ENCODE peak calls at places on chromosomes 7 and 10, in five cellular contexts. P, A, B, O and L are unnamed samples. For H3K9me3 and H3K4me1, the result is how much of the 10 kb centered on the place peaks cover.

GRCh38 chr10:58674260-58674659 is 161.6 kb downstream of the BICC1 start:
- DNase-seq in A (no peak), O (no peak), B (no peak), P (no peak), L (no peak)

GRCh38 chr7:134704827-134705226 is 58.2 kb downstream of the BPGM start:
- DNase-seq in B (no peak), O (no peak), P (no peak), A (no peak), L (no peak)

GRCh38 chr10:96587255-96588059 is 645 bp upstream of the TM9SF3 start:
- DNase-seq in B (no peak), P (peak), O (peak), A (peak), L (peak)

GRCh38 chr10:113438660-113439059 is 114.2 kb upstream of the HABP2 start:
- DNase-seq in A (no peak), O (no peak), P (no peak), B (no peak), L (no peak)

GRCh38 chr7:96174812-96175211 is 147.1 kb downstream of the SLC25A13 start:
- DNase-seq in A (no peak), B (no peak), P (no peak), O (no peak), L (no peak)

GRCh38 chr7:148540041-148540738 is 50.4 kb upstream of the C7orf33 start:
- DNase-seq in P (peak), O (peak), B (no peak), A (peak), L (peak)

GRCh38 chr10:70558871-70559810 is 43.4 kb downstream of the PRF1 start:
- DNase-seq in A (peak), B (no peak), P (peak), O (peak), L (no peak)

GRCh38 chr7:151736403-151736909 is 140.5 kb downstream of the PRKAG2 start:
- DNase-seq in B (no peak), P (peak), A (peak), O (peak), L (peak)

GRCh38 chr10:97321032-97321806 is 2.1 kb downstream of the FRAT1 start:
- DNase-seq in O (peak), P (no peak), B (no peak), A (no peak), L (peak)

GRCh38 chr10:4315529-4315928 is 510.5 kb upstream of the AKR1E2 start:
- DNase-seq in P (no peak), A (peak), O (no peak), B (no peak), L (no peak)

GRCh38 chr10:98646998-98647917 is 200.5 kb upstream of the HPS1 start:
- DNase-seq in P (no peak), O (no peak), A (no peak), B (no peak), L (no peak)

GRCh38 chr10:8489823-8490222 is 435.3 kb downstream of the GATA3 start:
- DNase-seq in O (no peak), P (no peak), A (no peak), B (no peak), L (no peak)

GRCh38 chr7:140696024-140696678 is 357 bp upstream of the NDUFB2 start:
- DNase-seq in B (no peak), A (peak), P (peak), O (peak), L (peak)

GRCh38 chr7:2952316-2952715 is 91.4 kb downstream of the CARD11 start:
- DNase-seq in O (no peak), P (no peak), B (no peak), A (no peak), L (no peak)

GRCh38 chr7:129969881-129970446 is 17.2 kb upstream of the UBE2H start:
- DNase-seq in A (no peak), O (no peak), P (peak), B (no peak), L (no peak)

GRCh38 chr10:14327535-14327934 is 3.2 kb downstream of the FRMD4A start:
- DNase-seq in P (no peak), O (no peak), B (no peak), A (no peak), L (no peak)

GRCh38 chr7:28447071-28447470 is 34.8 kb downstream of the CREB5 start:
- DNase-seq in A (no peak), B (no peak), O (no peak), P (no peak), L (no peak)

GRCh38 chr7:151400626-151401315 is 9.1 kb downstream of the WDR86 start:
- DNase-seq in P (no peak), B (no peak), A (no peak), O (no peak), L (peak)

GRCh38 chr7:111933614-111934013 is 272.6 kb downstream of the DOCK4 start:
- DNase-seq in A (no peak), P (no peak), B (no peak), O (no peak), L (no peak)

GRCh38 chr7:92813390-92814024 is 22.9 kb downstream of the CDK6 start:
- DNase-seq in A (no peak), B (no peak), O (no peak), P (no peak), L (no peak)

GRCh38 chr10:130073912-130074311 is 36.7 kb downstream of the C10orf143 start:
- DNase-seq in B (no peak), P (no peak), O (no peak), A (no peak), L (no peak)

GRCh38 chr7:3107889-3108570 is 64.4 kb upstream of the CARD11 start:
- DNase-seq in O (no peak), B (no peak), A (no peak), P (no peak), L (no peak)

GRCh38 chr10:29266641-29267040 is 22.2 kb upstream of the LYZL1 start:
- DNase-seq in P (no peak), B (no peak), A (no peak), O (no peak), L (peak)

GRCh38 chr7:66697451-66698438 is 42.8 kb upstream of the RABGEF1 start:
- DNase-seq in A (no peak), P (no peak), O (no peak), B (no peak), L (no peak)

GRCh38 chr10:103457176-103457712 is 1.5 kb downstream of the CALHM1 start:
- DNase-seq in A (no peak), B (no peak), P (no peak), O (no peak), L (no peak)

GRCh38 chr10:12566161-12567115 is 217.1 kb downstream of the CAMK1D start:
- DNase-seq in O (peak), A (no peak), B (no peak), P (no peak), L (no peak)

DNA sequence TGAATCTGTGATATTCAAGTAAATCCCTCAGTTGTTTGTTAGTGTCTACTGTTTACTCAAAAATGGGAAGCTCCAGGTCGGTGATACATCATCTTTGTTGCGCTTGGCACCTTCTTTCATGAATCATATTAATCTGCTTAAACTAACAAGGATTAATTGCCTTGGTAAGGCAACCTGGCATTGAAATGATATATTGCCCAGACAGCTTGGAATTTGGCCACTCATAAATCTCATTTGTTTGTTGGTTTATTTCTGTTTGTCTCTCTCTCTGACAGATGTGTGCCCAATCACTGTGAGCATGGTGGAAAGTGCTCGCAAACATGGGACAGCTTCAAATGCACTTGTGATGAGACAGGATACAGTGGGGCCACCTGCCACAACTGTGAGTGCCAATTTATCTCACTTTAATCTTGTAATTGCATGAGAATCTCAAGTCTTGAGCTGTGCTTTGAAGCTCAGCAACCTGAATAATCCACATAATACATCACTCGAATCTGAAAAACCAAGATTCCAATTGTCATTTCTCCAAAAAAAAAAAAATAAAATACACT is 1104.8 kb upstream of the C7orf33 start:
- DNase-seq in B (no peak), O (no peak), A (no peak), P (no peak), L (no peak)
- H3K9me3 ChIP-seq in B (under half), O (under half), A (under half), P (under half), L (under half)

DNA sequence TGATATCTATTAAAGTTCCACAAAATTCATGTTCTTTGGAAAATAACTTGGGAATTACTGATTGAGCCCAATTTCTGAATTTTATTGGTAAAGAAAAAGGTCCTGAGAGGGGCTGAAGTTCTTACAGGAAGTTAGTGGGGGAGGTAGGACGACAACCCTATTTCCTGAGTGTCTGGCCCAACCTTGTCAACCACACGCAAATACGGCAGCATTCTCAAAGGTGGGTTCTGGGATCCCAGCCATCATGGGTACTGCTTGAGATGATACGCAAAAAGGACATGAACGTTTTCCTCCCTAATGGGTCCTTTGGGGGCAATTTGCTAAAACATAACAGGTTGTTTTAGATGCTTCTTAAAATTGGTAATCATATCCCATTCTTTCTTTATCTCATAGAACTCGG is 2.7 kb upstream of the PDCD4 start:
- DNase-seq in P (no peak), O (no peak), B (no peak), A (no peak), L (no peak)
- H3K4me1 ChIP-seq in P (under half), O (half or more), B (half or more), A (under half), L (under half)

DNA sequence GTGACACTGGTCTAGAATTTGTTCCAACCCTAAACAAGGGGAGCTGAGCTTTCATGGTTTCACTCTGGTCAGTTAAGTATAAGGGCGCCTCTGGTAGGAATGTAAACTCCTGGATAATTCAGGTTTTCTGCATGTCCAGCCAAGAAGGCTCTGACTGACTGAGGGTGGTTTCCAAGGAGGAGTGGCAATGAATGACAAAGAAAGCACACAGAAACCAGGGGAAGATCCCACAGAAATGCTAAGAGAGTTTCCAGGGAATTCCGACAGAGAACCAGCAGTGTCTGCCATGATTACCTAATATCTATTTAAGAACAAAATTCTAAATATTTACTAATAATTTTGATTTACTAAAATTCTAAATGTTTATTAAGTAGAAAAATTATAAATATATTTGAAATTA is 27.3 kb upstream of the NRG3 start:
- DNase-seq in P (no peak), A (no peak), O (no peak), B (no peak), L (no peak)
- TF ChIP-seq CTCF in P (no peak), A (no peak), O (no peak), B (no peak), L (no peak)

DNA sequence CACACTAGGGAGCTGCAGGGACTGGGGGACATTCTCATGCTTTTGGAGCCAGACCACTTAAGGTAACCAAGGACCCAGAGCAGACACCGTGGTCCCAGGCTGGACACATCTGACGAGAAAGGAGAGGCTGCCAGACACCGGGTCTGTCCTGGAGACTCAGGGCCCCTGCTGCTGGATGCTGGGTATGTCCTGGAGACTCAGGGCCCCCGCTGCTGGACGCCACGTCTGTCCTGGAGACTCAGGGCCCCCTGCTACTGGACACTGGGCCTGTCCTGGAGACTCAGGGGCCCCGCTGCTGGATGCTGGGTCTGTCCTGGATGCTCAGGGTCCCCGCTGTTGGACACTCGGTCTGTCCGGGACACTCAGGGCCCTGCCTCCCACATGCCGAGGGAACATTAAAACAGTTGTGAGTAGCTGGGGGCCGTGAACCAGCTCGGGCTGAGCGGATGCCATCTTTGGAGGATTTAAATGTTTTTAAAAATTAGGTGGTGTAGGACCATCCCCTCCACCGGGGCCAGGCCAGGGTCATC is 249.7 kb downstream of the DNAJB6 start:
- DNase-seq in A (no peak), P (no peak), B (no peak), O (no peak), L (no peak)
- H3K9me3 ChIP-seq in A (under half), P (under half), B (under half), O (under half), L (under half)

DNA sequence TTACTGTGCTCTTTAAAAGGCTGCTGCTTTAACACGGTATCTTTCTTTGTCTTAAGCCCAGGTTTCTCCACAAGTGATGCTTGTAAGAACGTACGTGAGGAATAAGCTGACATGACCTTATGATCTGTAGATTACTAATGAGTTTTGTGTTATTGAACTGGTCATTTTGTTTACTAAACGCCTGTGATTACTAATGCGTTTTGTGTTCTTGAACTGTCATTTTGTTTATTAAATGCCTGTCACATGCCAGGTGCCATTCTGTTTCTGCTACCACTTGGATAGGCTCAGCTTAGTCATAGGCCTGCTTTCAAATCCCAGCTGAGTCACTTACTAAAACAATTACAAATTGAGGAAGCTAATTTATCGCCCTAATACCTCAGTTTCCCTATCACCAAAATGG is 4.6 kb upstream of the HGF start:
- DNase-seq in P (no peak), A (no peak), B (no peak), O (no peak), L (no peak)
- H3K4me1 ChIP-seq in P (under half), A (under half), B (under half), O (under half), L (under half)

DNA sequence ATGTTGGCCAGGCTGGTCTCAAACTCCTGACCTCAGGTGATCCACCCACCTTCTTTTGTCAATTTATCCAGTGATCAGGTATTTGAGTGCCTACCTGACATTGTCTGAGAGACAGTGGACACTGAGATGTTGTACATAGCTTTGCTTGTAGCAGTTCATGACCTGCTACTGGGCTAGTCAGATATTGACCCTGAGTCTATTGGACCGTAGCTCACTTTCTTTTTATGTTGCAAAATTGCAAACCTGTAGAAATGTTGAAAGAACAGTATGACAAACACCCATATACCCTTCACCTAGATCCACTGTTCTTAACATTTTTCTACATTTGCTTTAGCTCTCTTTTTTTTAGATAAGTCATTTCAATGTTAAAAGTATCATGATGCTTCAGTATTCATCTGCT is 410.4 kb upstream of the GALNT17 start:
- DNase-seq in O (no peak), P (no peak), A (no peak), B (no peak), L (no peak)
- TF ChIP-seq CTCF in O (no peak), P (no peak), A (no peak), B (no peak), L (no peak)

GRCh38 chr7:157930441-157930840 is 593.6 kb downstream of the DNAJB6 start:
- DNase-seq in B (peak), A (no peak), P (no peak), O (no peak), L (no peak)
- H3K9me3 ChIP-seq in B (under half), A (under half), P (under half), O (under half), L (under half)

GRCh38 chr10:32408690-32409089 is 37.2 kb upstream of the CCDC7 start:
- DNase-seq in B (no peak), P (no peak), A (no peak), O (no peak), L (no peak)
- H3K4me1 ChIP-seq in B (under half), P (under half), A (under half), O (under half), L (under half)